ENCODE peak calls at places on chromosomes 5 and 9, in four cellular contexts. I is H1, O is GM12878, U is K562. T is an unnamed sample.

GRCh38 chr9:105246656-105247162 is 2.3 kb downstream of the SLC44A1 start:
- DNase-seq in I (no peak), O (no peak), U (no peak), T (no peak)

GRCh38 chr5:168076561-168076991 is 214.9 kb upstream of the WWC1 start:
- DNase-seq in O (no peak), U (no peak), I (peak), T (peak)

GRCh38 chr5:77920350-77921046 is 144.4 kb upstream of the TBCA start:
- DNase-seq in U (no peak), O (no peak), I (no peak), T (no peak)

GRCh38 chr5:147576646-147577535 is 67.0 kb upstream of the DPYSL3 start:
- DNase-seq in O (no peak), I (peak), U (peak), T (no peak)

GRCh38 chr5:72241346-72242003 is 78.6 kb downstream of the MRPS27 start:
- DNase-seq in I (no peak), O (no peak), U (no peak), T (peak)

GRCh38 chr9:33161589-33162132 is 5.5 kb downstream of the B4GALT1 start:
- DNase-seq in U (no peak), O (no peak), I (no peak), T (no peak)

GRCh38 chr9:135649508-135649907 is 10.2 kb upstream of the GLT6D1 start:
- DNase-seq in U (no peak), I (no peak), O (no peak), T (no peak)

GRCh38 chr5:42005561-42006153 is 80.6 kb downstream of the FBXO4 start:
- DNase-seq in U (peak), O (no peak), I (no peak), T (peak)

GRCh38 chr5:40733842-40734563 is 21.8 kb downstream of the TTC33 start:
- DNase-seq in I (no peak), O (no peak), U (no peak), T (no peak)

GRCh38 chr5:135996611-135997010 is 32.2 kb upstream of the TGFBI start:
- DNase-seq in O (no peak), I (no peak), U (no peak), T (no peak)

GRCh38 chr5:174751154-174751990 is 27.0 kb downstream of the MSX2 start:
- DNase-seq in U (no peak), O (no peak), I (peak), T (no peak)

GRCh38 chr9:137666950-137667670 is 48.3 kb downstream of the EHMT1 start:
- DNase-seq in U (no peak), O (no peak), I (peak), T (no peak)

GRCh38 chr9:88949961-88950340 is 41.3 kb upstream of the S1PR3 start:
- DNase-seq in U (no peak), O (no peak), I (no peak), T (no peak)

GRCh38 chr9:98900725-98901124 is 43.0 kb upstream of the COL15A1 start:
- DNase-seq in U (no peak), I (no peak), O (no peak), T (no peak)

GRCh38 chr9:100499866-100500265 is 26.9 kb downstream of the TMEFF1 start:
- DNase-seq in U (no peak), O (no peak), I (no peak), T (no peak)

GRCh38 chr5:68285075-68285827 is 69.7 kb downstream of the PIK3R1 start:
- DNase-seq in O (no peak), U (no peak), I (no peak), T (peak)

GRCh38 chr9:76512826-76513225 is 53.8 kb downstream of the GCNT1 start:
- DNase-seq in I (no peak), O (no peak), U (no peak), T (no peak)

GRCh38 chr9:120043448-120043847 is 536.5 kb downstream of the CDK5RAP2 start:
- DNase-seq in O (no peak), U (no peak), I (no peak), T (no peak)

GRCh38 chr5:121748690-121749089 is 103.0 kb upstream of the FTMT start:
- DNase-seq in I (no peak), U (no peak), O (no peak), T (no peak)

GRCh38 chr9:112115109-112115508 is 60.0 kb downstream of the SUSD1 start:
- DNase-seq in U (no peak), O (no peak), I (peak), T (no peak)

GRCh38 chr9:112112519-112112918 is 62.6 kb downstream of the SUSD1 start:
- DNase-seq in I (no peak), O (no peak), U (no peak), T (no peak)

GRCh38 chr9:112111461-112111860 is 63.6 kb downstream of the SUSD1 start:
- DNase-seq in O (no peak), U (no peak), I (peak), T (no peak)

GRCh38 chr9:112110773-112111106 is 64.4 kb downstream of the SUSD1 start:
- DNase-seq in I (no peak), O (no peak), U (no peak), T (no peak)

GRCh38 chr9:112112941-112113399 is 62.1 kb downstream of the SUSD1 start:
- DNase-seq in O (no peak), I (peak), U (no peak), T (peak)
- TF ChIP-seq HDAC6 in O (no peak), I (no peak), U (no peak), T (no peak)

GRCh38 chr5:17024686-17025180 is 88.6 kb upstream of the MYO10 start:
- DNase-seq in O (no peak), U (no peak), I (no peak), T (no peak)
- TF ChIP-seq HDAC6 in O (no peak), U (no peak), I (no peak), T (no peak)

GRCh38 chr9:109113239-109113638 is 6.5 kb downstream of the TMEM245 start:
- DNase-seq in I (no peak), O (no peak), U (no peak), T (no peak)

GRCh38 chr9:109108318-109108717 is 11.4 kb downstream of the TMEM245 start:
- DNase-seq in O (no peak), U (no peak), I (no peak), T (no peak)

GRCh38 chr9:109109962-109110325 is 9.8 kb downstream of the TMEM245 start:
- DNase-seq in U (no peak), O (no peak), I (no peak), T (peak)

GRCh38 chr9:109107402-109108240 is 12.1 kb downstream of the TMEM245 start:
- DNase-seq in I (no peak), O (no peak), U (peak), T (peak)

GRCh38 chr9:109110326-109111014 is 9.3 kb downstream of the TMEM245 start:
- DNase-seq in O (no peak), U (no peak), I (no peak), T (no peak)
- TF ChIP-seq HDAC6 in O (no peak), U (no peak), I (no peak), T (no peak)

GRCh38 chr5:160092519-160092918 is 26.7 kb downstream of the PWWP2A start:
- DNase-seq in U (no peak), O (no peak), I (no peak), T (no peak)
- TF ChIP-seq HDAC6 in U (no peak), O (no peak), I (no peak), T (no peak)

GRCh38 chr5:91332267-91333044 is 50.7 kb downstream of the ARRDC3 start:
- DNase-seq in O (no peak), U (peak), I (no peak), T (peak)
- TF ChIP-seq HDAC6 in O (no peak), U (no peak), I (no peak), T (no peak)

T was measured in HepG2.